ENCODE peak calls at places on chromosomes 2 and 18, in four cellular contexts. U is choroid plexus epithelial cell, R is ascending aorta, A is fibroblast of pulmonary artery. C is an unnamed sample.

GRCh38 chr2:146576301-146576700 is 1268.5 kb upstream of the ACVR2A start:
- DNase-seq in U (no peak), R (no peak), A (peak; percentile 16), C (no peak)

GRCh38 chr2:105737980-105738657 is 6.6 kb upstream of the NCK2 start:
- DNase-seq in U (no peak), R (no peak), A (no peak), C (peak; percentile 48)

GRCh38 chr2:160652236-160652635 is 158.6 kb upstream of the RBMS1 start:
- DNase-seq in U (peak; percentile 45), R (no peak), A (peak; percentile 56), C (peak; percentile 23)

GRCh38 chr18:48996901-48997463 is 46.2 kb upstream of the SMAD7 start:
- DNase-seq in U (peak; percentile 93), R (no peak), A (peak; percentile 46), C (peak; percentile 96)

GRCh38 chr2:20350105-20350712 is 435 bp downstream of the PUM2 start:
- DNase-seq in U (peak; percentile 23), R (peak; percentile 67), A (no peak), C (peak; percentile 76)

GRCh38 chr18:59902180-59902992 is 2.6 kb downstream of the PMAIP1 start:
- DNase-seq in U (peak; percentile 91), R (no peak), A (peak; percentile 62), C (peak; percentile 72)

GRCh38 chr18:9905401-9905922 is 8.4 kb upstream of the VAPA start:
- DNase-seq in U (peak; percentile 60), R (no peak), A (peak; percentile 75), C (no peak)

GRCh38 chr2:6823111-6823510 is 42.6 kb downstream of the CMPK2 start:
- DNase-seq in U (peak; percentile 66), R (no peak), A (peak; percentile 8), C (no peak)

GRCh38 chr2:182330451-182331325 is 96.1 kb downstream of the PDE1A start:
- DNase-seq in U (peak; percentile 57), R (no peak), A (peak; percentile 60), C (peak; percentile 31)

GRCh38 chr18:79485788-79486355 is 90.1 kb downstream of the NFATC1 start:
- DNase-seq in U (peak; percentile 89), R (peak; percentile 71), A (peak; percentile 89), C (peak; percentile 100)

GRCh38 chr18:30903566-30903965 is 139.0 kb downstream of the DSC3 start:
- DNase-seq in U (peak; percentile 38), R (no peak), A (no peak), C (no peak)

GRCh38 chr2:73074110-73075069 is 2.9 kb upstream of the SFXN5 start:
- DNase-seq in U (no peak), R (no peak), A (no peak), C (peak; percentile 77)

GRCh38 chr2:227191367-227191766 is 26.9 kb downstream of the COL4A3 start:
- DNase-seq in U (peak; percentile 76), R (no peak), A (no peak), C (no peak)

GRCh38 chr2:133953524-133953923 is 300.3 kb upstream of the MGAT5 start:
- DNase-seq in U (no peak), R (no peak), A (no peak), C (no peak)

DNA sequence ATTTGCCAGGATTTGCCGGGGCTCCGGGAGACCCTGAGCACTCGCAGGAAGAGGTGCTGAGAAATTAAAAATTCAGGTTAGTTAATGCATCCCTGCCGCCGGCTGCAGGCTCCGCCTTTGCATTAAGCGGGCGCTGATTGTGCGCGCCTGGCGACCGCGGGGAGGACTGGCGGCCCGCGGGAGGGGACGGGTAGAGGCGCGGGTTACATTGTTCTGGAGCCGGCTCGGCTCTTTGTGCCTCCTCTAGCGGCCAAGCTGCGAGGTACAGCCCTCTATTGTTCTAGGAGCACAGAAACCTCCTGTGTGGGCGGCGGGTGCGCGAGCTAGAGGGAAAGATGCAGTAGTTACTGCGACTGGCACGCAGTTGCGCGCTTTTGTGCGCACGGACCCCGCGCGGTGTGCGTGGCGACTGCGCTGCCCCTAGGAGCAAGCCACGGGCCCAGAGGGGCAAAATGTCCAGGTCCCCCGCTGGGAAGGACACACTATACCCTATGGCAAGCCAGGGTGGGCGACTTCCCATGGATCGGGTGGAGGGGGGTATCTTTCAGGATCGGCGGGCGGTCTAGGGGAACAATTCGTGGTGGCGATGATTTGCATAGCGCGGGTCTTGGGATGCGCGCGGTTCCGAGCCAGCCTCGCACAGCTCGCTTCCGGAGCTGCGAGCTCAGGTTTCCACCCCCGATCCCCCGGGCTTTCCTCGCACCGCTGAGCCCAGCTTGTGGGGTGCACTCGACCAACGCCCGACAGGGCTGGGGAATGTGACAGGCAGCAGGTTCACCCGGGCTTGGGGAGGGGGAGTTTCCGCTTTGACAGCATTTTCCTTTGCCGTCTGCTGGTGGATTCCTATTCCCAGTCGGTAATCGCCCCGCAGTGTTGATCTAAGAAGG is 2.9 kb downstream of the ONECUT2 start:
- DNase-seq in U (peak; percentile 38), R (peak; percentile 60), A (peak; percentile 70), C (peak; percentile 98)
- TF ChIP-seq CTCF in U (peak; percentile 58), R (peak; percentile 27), A (peak; percentile 57), C (peak; percentile 48)

GRCh38 chr18:58496937-58497336 is 132.0 kb downstream of the ALPK2 start:
- DNase-seq in U (no peak), R (no peak), A (peak; percentile 3), C (no peak)
- TF ChIP-seq CTCF in U (peak; percentile 37), R (no peak), A (peak; percentile 23), C (peak; percentile 23)

GRCh38 chr2:151632993-151633592 is 101.2 kb downstream of the NEB start:
- DNase-seq in U (peak; percentile 52), R (no peak), A (peak; percentile 45), C (no peak)
- TF ChIP-seq CTCF in U (peak; percentile 45), R (peak; percentile 19), A (peak; percentile 40), C (peak; percentile 47)

GRCh38 chr2:122639721-122640120 is 884.3 kb downstream of the TSN start:
- DNase-seq in U (no peak), R (no peak), A (no peak), C (no peak)

GRCh38 chr2:122635649-122636496 is 880.4 kb downstream of the TSN start:
- DNase-seq in U (no peak), R (no peak), A (peak; percentile 37), C (no peak)

GRCh38 chr2:122639176-122639575 is 883.7 kb downstream of the TSN start:
- DNase-seq in U (no peak), R (no peak), A (no peak), C (no peak)

GRCh38 chr2:122634920-122635319 is 879.5 kb downstream of the TSN start:
- DNase-seq in U (no peak), R (no peak), A (no peak), C (no peak)

DNA sequence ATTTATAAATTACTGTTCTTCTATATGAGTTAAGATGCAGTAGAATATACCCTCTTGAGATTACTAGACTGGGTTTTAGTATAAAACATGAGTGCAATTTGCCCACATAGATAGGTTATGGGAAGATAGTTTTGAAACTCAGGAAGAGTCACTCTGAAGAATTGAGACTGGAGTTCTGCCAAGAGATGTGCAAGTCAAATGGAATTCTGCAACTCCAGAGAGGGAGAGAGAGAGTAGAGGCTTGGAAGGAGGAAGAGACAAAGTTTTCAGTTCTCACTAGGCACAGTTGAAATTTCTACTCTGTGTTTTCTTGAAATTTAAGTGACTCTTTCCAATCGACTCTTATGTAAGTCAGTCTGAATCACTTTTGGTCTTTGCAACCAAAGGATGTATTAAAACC is 878.8 kb downstream of the TSN start:
- DNase-seq in U (peak; percentile 90), R (no peak), A (peak; percentile 92), C (peak; percentile 19)
- TF ChIP-seq CTCF in U (no peak), R (no peak), A (no peak), C (no peak)

GRCh38 chr2:11592671-11593574 is 59.1 kb downstream of the GREB1 start:
- DNase-seq in U (no peak), R (no peak), A (no peak), C (no peak)

GRCh38 chr2:11585071-11585470 is 51.2 kb downstream of the GREB1 start:
- DNase-seq in U (no peak), R (no peak), A (no peak), C (no peak)

GRCh38 chr2:11590193-11590592 is 56.3 kb downstream of the GREB1 start:
- DNase-seq in U (no peak), R (no peak), A (no peak), C (no peak)

GRCh38 chr2:11588228-11589110 is 54.6 kb downstream of the GREB1 start:
- DNase-seq in U (no peak), R (no peak), A (no peak), C (no peak)

DNA sequence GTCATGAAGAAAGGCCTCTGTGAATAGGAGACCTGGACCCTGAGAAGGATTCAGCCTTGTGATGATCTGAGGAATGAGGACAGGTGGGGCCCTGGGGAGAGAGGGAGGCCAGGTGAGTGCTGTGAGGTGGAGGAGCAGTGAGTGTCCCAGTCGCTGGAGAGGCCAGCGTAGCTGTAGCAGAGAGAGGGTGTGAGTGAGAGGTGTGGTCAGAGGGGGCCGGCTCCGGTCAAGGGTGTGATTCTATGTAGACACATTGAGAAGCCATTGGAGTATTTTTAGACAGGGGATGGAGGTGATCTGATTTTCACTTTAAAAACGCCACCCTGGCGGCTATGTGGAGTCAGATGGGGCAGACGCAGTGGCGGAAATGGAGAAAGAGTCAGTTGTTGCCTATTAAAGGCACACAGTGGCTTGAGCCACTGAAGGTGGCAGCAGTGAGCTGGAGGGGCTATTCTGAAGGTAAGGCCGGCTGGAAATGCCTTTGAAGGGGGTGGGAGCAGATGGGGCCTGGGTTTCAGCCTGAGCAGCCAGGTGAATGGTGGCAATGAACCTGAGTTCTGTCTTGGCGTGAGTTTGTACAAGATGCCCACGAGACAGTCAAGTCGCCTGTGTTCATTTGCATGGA is 55.6 kb downstream of the GREB1 start:
- DNase-seq in U (no peak), R (no peak), A (no peak), C (no peak)
- TF ChIP-seq CTCF in U (peak; percentile 37), R (no peak), A (no peak), C (no peak)

DNA sequence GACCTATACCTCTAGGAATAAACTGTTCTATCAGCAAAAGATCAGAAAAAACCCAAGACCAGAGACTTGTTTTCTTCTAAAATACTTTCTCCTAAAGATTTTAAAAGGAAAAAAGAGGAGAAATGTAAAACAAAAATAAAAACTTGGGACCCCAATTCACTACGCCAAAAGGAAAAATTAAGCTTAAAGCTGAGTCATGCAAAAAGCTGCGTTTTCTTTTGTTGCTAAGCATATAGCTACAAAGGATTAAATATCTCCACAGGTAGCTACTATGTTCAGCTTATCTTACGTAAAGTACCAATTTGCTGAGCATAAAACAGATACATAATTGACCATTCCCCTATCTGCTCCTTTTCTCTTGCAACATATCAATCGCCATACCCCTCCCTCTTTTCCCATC is 950.0 kb upstream of the NXPH2 start:
- DNase-seq in U (no peak), R (no peak), A (no peak), C (no peak)
- TF ChIP-seq CTCF in U (no peak), R (no peak), A (no peak), C (no peak)

C was measured in osteoblast.